ENCODE peak calls at places on chromosome 20, in nine cellular contexts. Q is HFFc6; K is activated naive CD8-positive, alpha-beta T cell treated with anti-CD3 and anti-CD28 coated beads, Interleukin-2, amount 50 U/mL, for 24 hours; O is brain microvascular endothelial cell; I is T follicular helper cell; X is NCI-H1694 treated with DMSO at 0.1 percent for 48 hours; U is nucleus accumbens; H is ovary; J is amygdala. Z is an unnamed sample.

GRCh38 chr20:11796041-11796440 is 121.7 kb upstream of the BTBD3 start:
- DNase-seq in Q (no peak), K (no peak), O (no peak), I (no peak), X (no peak), U (no peak), H (no peak), J (no peak), Z (no peak)

GRCh38 chr20:59662856-59663512 is 58.6 kb downstream of the PHACTR3 start:
- DNase-seq in Q (no peak), K (no peak), O (no peak), I (no peak), X (no peak), U (no peak), H (no peak), J (no peak), Z (no peak)

GRCh38 chr20:57390604-57391438 is at the start of gene RBM38:
- DNase-seq in Q (no peak), K (peak; percentile 85), O (no peak), I (peak; percentile 64), X (peak; percentile 9), U (no peak), H (peak; percentile 81), J (peak; percentile 36), Z (peak; percentile 84)

GRCh38 chr20:45115829-45116228 is 855 bp upstream of the WFDC5 start:
- DNase-seq in Q (no peak), K (no peak), O (no peak), I (no peak), X (no peak), U (no peak), H (no peak), J (no peak), Z (no peak)

GRCh38 chr20:34562643-34563042 is 4.1 kb downstream of the MAP1LC3A start:
- DNase-seq in Q (no peak), K (no peak), O (no peak), I (no peak), X (no peak), U (no peak), H (no peak), J (no peak), Z (no peak)

GRCh38 chr20:17995967-17996819 is 27.4 kb downstream of the MGME1 start:
- DNase-seq in Q (peak; percentile 60), K (peak; percentile 18), O (peak; percentile 66), I (peak; percentile 20), X (peak; percentile 72), U (no peak), H (no peak), J (peak; percentile 18), Z (no peak)

GRCh38 chr20:3590164-3590563 is 73.0 kb downstream of the GFRA4 start:
- DNase-seq in Q (no peak), K (no peak), O (no peak), I (no peak), X (no peak), U (no peak), H (no peak), J (no peak), Z (no peak)

GRCh38 chr20:40532103-40532502 is 156.9 kb downstream of the MAFB start:
- DNase-seq in Q (no peak), K (peak; percentile 6), O (peak; percentile 17), I (no peak), X (no peak), U (no peak), H (no peak), J (no peak), Z (no peak)

GRCh38 chr20:62065669-62066338 is at the start of gene TAF4:
- DNase-seq in Q (peak; percentile 47), K (peak; percentile 80), O (peak; percentile 49), I (peak; percentile 75), X (peak; percentile 17), U (no peak), H (peak; percentile 88), J (peak; percentile 75), Z (peak; percentile 87)

GRCh38 chr20:9018346-9018745 is 50.5 kb upstream of the PLCB4 start:
- DNase-seq in Q (no peak), K (no peak), O (no peak), I (no peak), X (no peak), U (no peak), H (no peak), J (no peak), Z (no peak)

GRCh38 chr20:37505263-37506165 is 15.5 kb upstream of the NNAT start:
- DNase-seq in Q (no peak), K (no peak), O (no peak), I (no peak), X (no peak), U (no peak), H (no peak), J (no peak), Z (peak; percentile 48)

GRCh38 chr20:10752206-10752605 is 78.4 kb upstream of the JAG1 start:
- DNase-seq in Q (no peak), K (no peak), O (no peak), I (no peak), X (no peak), U (no peak), H (no peak), J (no peak), Z (no peak)

GRCh38 chr20:11905460-11906150 is 12.1 kb upstream of the BTBD3 start:
- DNase-seq in Q (no peak), K (no peak), O (no peak), I (no peak), X (no peak), U (no peak), H (no peak), J (no peak), Z (no peak)

GRCh38 chr20:52110456-52110855 is 81.1 kb downstream of the ZFP64 start:
- DNase-seq in Q (no peak), K (no peak), O (no peak), I (no peak), X (no peak), U (no peak), H (no peak), J (no peak), Z (no peak)

GRCh38 chr20:63387917-63388316 is 26.8 kb upstream of the CHRNA4 start:
- DNase-seq in Q (no peak), K (no peak), O (no peak), I (no peak), X (no peak), U (no peak), H (no peak), J (no peak), Z (no peak)

GRCh38 chr20:17469631-17470030 is 61.5 kb downstream of the BFSP1 start:
- DNase-seq in Q (no peak), K (no peak), O (no peak), I (no peak), X (no peak), U (no peak), H (no peak), J (no peak), Z (no peak)

GRCh38 chr20:45098096-45098773 is 2.7 kb downstream of the KCNS1 start:
- DNase-seq in Q (no peak), K (peak; percentile 26), O (peak; percentile 14), I (no peak), X (no peak), U (no peak), H (no peak), J (no peak), Z (no peak)

GRCh38 chr20:15561707-15562106 is 1011.5 kb downstream of the KIF16B start:
- DNase-seq in Q (no peak), K (no peak), O (no peak), I (no peak), X (no peak), U (no peak), H (no peak), J (peak; percentile 8), Z (no peak)

GRCh38 chr20:45919536-45919933 is 7.6 kb upstream of the PLTP start:
- DNase-seq in Q (no peak), K (no peak), O (peak; percentile 87), I (no peak), X (no peak), U (no peak), H (peak; percentile 87), J (no peak), Z (peak; percentile 88)